ENCODE peak calls at places on chromosomes 1 and 21, in five cellular contexts. E is HCT116, F is stomach, O is transverse colon, I is uterus. W is an unnamed sample.
A peak's percentile ranks its signal among the peaks of the same experiment; 100 is the strongest.

GRCh38 chr1:181190362-181191035 is 102.0 kb downstream of the IER5 start:
- DNase-seq in E (no peak), F (no peak), O (no peak), I (no peak), W (no peak)

GRCh38 chr1:178364782-178365181 is 132.0 kb downstream of the CLEC20A start:
- DNase-seq in E (no peak), F (no peak), O (no peak), I (no peak), W (no peak)

GRCh38 chr21:18493420-18493819 is 89.8 kb upstream of the TMPRSS15 start:
- DNase-seq in E (no peak), F (no peak), O (no peak), I (no peak), W (no peak)

GRCh38 chr21:33899199-33899598 is 16.4 kb downstream of the ATP5PO start:
- DNase-seq in E (no peak), F (no peak), O (no peak), I (no peak), W (no peak)

GRCh38 chr1:93700532-93701469 is 19.2 kb upstream of the BCAR3 start:
- DNase-seq in E (no peak), F (no peak), O (no peak), I (no peak), W (no peak)

GRCh38 chr1:58340156-58340555 is 206.4 kb downstream of the OMA1 start:
- DNase-seq in E (no peak), F (no peak), O (no peak), I (no peak), W (no peak)

GRCh38 chr1:155942578-155943141 is 1.2 kb downstream of the RXFP4 start:
- DNase-seq in E (no peak), F (no peak), O (peak; percentile 78), I (no peak), W (no peak)

GRCh38 chr1:45359882-45360513 is 19.8 kb upstream of the MUTYH start:
- DNase-seq in E (no peak), F (peak; percentile 69), O (peak; percentile 71), I (peak; percentile 74), W (peak; percentile 48)

GRCh38 chr1:155079487-155080249 is 1.0 kb downstream of the EFNA3 start:
- DNase-seq in E (no peak), F (no peak), O (peak; percentile 38), I (no peak), W (no peak)

GRCh38 chr1:208351838-208352237 is 107.7 kb upstream of the PLXNA2 start:
- DNase-seq in E (no peak), F (no peak), O (no peak), I (no peak), W (no peak)

GRCh38 chr21:36732761-36733160 is 33.8 kb downstream of the SIM2 start:
- DNase-seq in E (no peak), F (peak; percentile 17), O (no peak), I (no peak), W (no peak)

GRCh38 chr1:172393354-172393753 is 27.1 kb upstream of the C1orf105 start:
- DNase-seq in E (no peak), F (no peak), O (no peak), I (no peak), W (no peak)

GRCh38 chr21:31410763-31411278 is 66.8 kb upstream of the TIAM1 start:
- DNase-seq in E (no peak), F (no peak), O (no peak), I (no peak), W (no peak)

GRCh38 chr1:159071970-159072582 is 4.5 kb downstream of the AIM2 start:
- DNase-seq in E (peak; percentile 48), F (no peak), O (no peak), I (no peak), W (no peak)

GRCh38 chr1:208090776-208091291 is 153.3 kb downstream of the PLXNA2 start:
- DNase-seq in E (no peak), F (no peak), O (no peak), I (no peak), W (no peak)

GRCh38 chr1:63951076-63951946 is 177.5 kb downstream of the ROR1 start:
- DNase-seq in E (no peak), F (no peak), O (no peak), I (no peak), W (no peak)

GRCh38 chr21:39453571-39454179 is 1.9 kb downstream of the SH3BGR start:
- DNase-seq in E (no peak), F (no peak), O (no peak), I (no peak), W (no peak)

GRCh38 chr1:58809327-58810040 is 25.6 kb upstream of the JUN start:
- DNase-seq in E (no peak), F (no peak), O (no peak), I (peak; percentile 32), W (no peak)

GRCh38 chr1:161209790-161210409 is 5.2 kb upstream of the FCER1G start:
- DNase-seq in E (peak; percentile 61), F (peak; percentile 80), O (peak; percentile 76), I (peak; percentile 78), W (peak; percentile 66)

GRCh38 chr1:116832268-116832931 is 77.3 kb upstream of the PTGFRN start:
- DNase-seq in E (no peak), F (no peak), O (no peak), I (no peak), W (no peak)

GRCh38 chr1:118381197-118381596 is 196.2 kb upstream of the SPAG17 start:
- DNase-seq in E (no peak), F (no peak), O (no peak), I (no peak), W (no peak)

GRCh38 chr1:86776108-86776507 is 71.7 kb downstream of the SH3GLB1 start:
- DNase-seq in E (no peak), F (no peak), O (no peak), I (no peak), W (no peak)

GRCh38 chr1:166080965-166081870 is 85.6 kb downstream of the FAM78B start:
- DNase-seq in E (no peak), F (no peak), O (no peak), I (peak; percentile 30), W (no peak)

GRCh38 chr1:164617607-164618564 is 58.9 kb downstream of the PBX1 start:
- DNase-seq in E (peak; percentile 19), F (no peak), O (peak; percentile 43), I (no peak), W (no peak)

GRCh38 chr1:88877382-88877825 is 14.0 kb downstream of the GTF2B start:
- DNase-seq in E (peak; percentile 19), F (no peak), O (no peak), I (no peak), W (no peak)

GRCh38 chr1:117017648-117018047 is 16.1 kb downstream of the CD101 start:
- DNase-seq in E (no peak), F (no peak), O (no peak), I (no peak), W (peak; percentile 46)

GRCh38 chr1:57357462-57357861 is 66.4 kb downstream of the DAB1 start:
- DNase-seq in E (no peak), F (no peak), O (no peak), I (no peak), W (no peak)

GRCh38 chr1:3129133-3129490 is 60.1 kb downstream of the PRDM16 start:
- DNase-seq in E (no peak), F (no peak), O (no peak), I (no peak), W (no peak)

GRCh38 chr1:24709748-24710416 is 35.4 kb upstream of the CLIC4 start:
- DNase-seq in E (no peak), F (no peak), O (no peak), I (no peak), W (no peak)

GRCh38 chr1:71080782-71081696 is at the start of gene ZRANB2:
- DNase-seq in E (peak; percentile 96), F (peak; percentile 90), O (peak; percentile 93), I (peak; percentile 91), W (peak; percentile 89)

GRCh38 chr1:230327892-230328284 is 98.2 kb downstream of the PGBD5 start:
- DNase-seq in E (no peak), F (no peak), O (no peak), I (no peak), W (no peak)

GRCh38 chr1:111271464-111271801 is 19.2 kb upstream of the CHIA start:
- DNase-seq in E (no peak), F (no peak), O (no peak), I (no peak), W (no peak)
- H3K27me3 ChIP-seq in E (peaks cover 7% of the 10 kb centered on the region), F (no peaks in the 10 kb centered on the region), O (peaks cover 43% of the 10 kb centered on the region), I (peaks cover 17% of the 10 kb centered on the region), W (peaks cover 63% of the 10 kb centered on the region)

DNA sequence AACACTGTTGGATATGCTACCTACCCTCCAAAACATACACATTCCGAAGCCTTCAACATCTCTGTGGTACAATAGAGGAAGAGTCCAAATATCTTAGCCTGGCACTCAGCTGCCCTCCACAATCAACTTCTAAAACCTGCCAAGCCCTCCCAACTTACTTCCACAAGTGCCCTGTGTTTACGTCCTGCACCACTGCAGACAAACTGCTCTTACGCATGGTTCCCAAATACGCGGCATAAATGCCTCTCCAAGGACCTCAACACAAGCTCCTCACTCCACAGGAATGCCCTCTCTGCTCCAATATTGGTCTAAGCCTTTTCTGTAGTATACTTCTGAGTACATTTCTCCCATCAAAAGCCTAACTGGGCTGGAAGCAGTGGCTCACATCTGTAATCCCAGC is 6.8 kb downstream of the AK2 start:
- DNase-seq in E (no peak), F (no peak), O (no peak), I (no peak), W (no peak)
- H3K27ac ChIP-seq in E (no peak overlapping the region), F (no peak overlapping the region), O (peak overlapping the region; percentile 29), I (no peak overlapping the region), W (peak overlapping the region; percentile 67)

DNA sequence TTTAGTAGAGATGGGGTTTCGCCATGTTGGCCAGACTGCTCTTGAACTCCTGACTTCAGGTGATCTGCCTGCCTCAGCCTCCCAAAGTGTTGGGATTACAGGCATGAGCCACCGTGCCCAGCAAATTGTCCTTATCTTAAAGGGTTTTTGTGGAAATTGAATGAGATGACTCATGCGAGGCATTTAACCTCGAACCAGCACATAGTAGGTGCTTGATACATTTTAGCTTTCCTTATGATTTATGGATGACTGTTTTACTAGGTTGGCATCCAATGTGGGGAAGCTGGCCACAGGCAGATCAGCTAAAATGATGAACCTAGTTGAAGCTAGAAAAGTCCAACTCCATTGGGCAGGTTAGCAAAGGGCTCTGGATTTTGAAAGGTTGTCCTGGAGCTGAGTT is 1.4 kb upstream of the COL9A2 start:
- DNase-seq in E (no peak), F (no peak), O (no peak), I (no peak), W (no peak)
- H3K27me3 ChIP-seq in E (no peaks in the 10 kb centered on the region), F (peaks cover 4% of the 10 kb centered on the region), O (peaks cover 53% of the 10 kb centered on the region), I (no peaks in the 10 kb centered on the region), W (peaks cover 70% of the 10 kb centered on the region)

GRCh38 chr1:201820413-201820812 is 8.5 kb upstream of the IPO9 start:
- DNase-seq in E (no peak), F (no peak), O (no peak), I (no peak), W (no peak)

GRCh38 chr1:201825245-201825644 is 3.7 kb upstream of the IPO9 start:
- DNase-seq in E (no peak), F (no peak), O (no peak), I (no peak), W (no peak)

GRCh38 chr1:201816309-201816849 is 12.6 kb upstream of the IPO9 start:
- DNase-seq in E (no peak), F (no peak), O (no peak), I (no peak), W (no peak)

DNA sequence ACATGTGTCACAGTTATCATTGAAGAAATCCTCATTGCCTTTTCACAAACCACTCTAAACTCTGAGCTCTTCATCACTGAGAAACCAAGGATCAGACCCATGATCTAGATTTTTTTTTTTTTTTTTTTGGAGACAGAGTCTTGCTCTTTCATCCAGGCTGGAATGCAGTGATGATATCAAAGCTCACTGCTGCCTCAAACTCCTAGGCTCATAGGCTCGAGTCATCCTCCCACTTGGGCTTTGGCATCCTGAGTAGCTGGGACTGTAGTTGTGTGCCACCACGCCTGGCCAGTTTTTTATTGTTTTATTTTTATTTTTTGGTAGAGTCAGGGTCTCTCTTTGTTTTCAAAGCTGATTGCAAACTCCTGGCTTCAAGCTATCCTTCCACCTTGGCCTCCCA is 9.6 kb upstream of the IPO9 start:
- DNase-seq in E (no peak), F (no peak), O (no peak), I (no peak), W (no peak)
- H3K27ac ChIP-seq in E (no peak overlapping the region), F (no peak overlapping the region), O (no peak overlapping the region), I (no peak overlapping the region), W (no peak overlapping the region)

W was measured in left ventricle myocardium inferior.